ENCODE peak calls at places on chromosome 16, in seven cellular contexts. Y, K, C, B, D, J and A are unnamed samples.

GRCh38 chr16:87628940-87629339 is 26.6 kb downstream of the JPH3 start:
- DNase-seq in K (no peak), J (no peak), D (no peak), B (no peak), C (no peak), Y (no peak), A (no peak)

GRCh38 chr16:72099377-72099818 is 5.8 kb downstream of the DHX38 start:
- DNase-seq in K (no peak), B (peak; percentile 41), J (no peak), D (no peak), Y (no peak), C (peak; percentile 81), A (peak; percentile 27)

GRCh38 chr16:75377971-75378386 is 55.3 kb downstream of the CFDP1 start:
- DNase-seq in Y (no peak), D (no peak), C (no peak), K (no peak), B (no peak), J (no peak), A (no peak)

GRCh38 chr16:66406534-66407368 is 20.3 kb upstream of the BEAN1 start:
- DNase-seq in Y (peak; percentile 88), C (peak; percentile 73), D (peak; percentile 90), J (peak; percentile 96), K (no peak), B (peak; percentile 89), A (peak; percentile 87)

GRCh38 chr16:27748868-27749546 is 199.1 kb downstream of the KATNIP start:
- DNase-seq in K (peak; percentile 3), Y (no peak), C (peak; percentile 25), D (no peak), B (no peak), J (no peak), A (peak; percentile 67)

GRCh38 chr16:61128545-61129323 is 907.5 kb downstream of the CDH8 start:
- DNase-seq in D (no peak), K (no peak), B (no peak), C (no peak), Y (no peak), J (peak; percentile 62), A (no peak)

GRCh38 chr16:71647391-71647790 is 21.4 kb downstream of the MARVELD3 start:
- DNase-seq in B (no peak), C (no peak), Y (no peak), D (no peak), K (no peak), J (no peak), A (no peak)

GRCh38 chr16:1413684-1414531 is 596 bp downstream of the UNKL start:
- DNase-seq in J (peak; percentile 94), D (no peak), B (peak; percentile 54), Y (peak; percentile 65), K (no peak), C (no peak), A (peak; percentile 67)

GRCh38 chr16:78483124-78483992 is 383.9 kb downstream of the WWOX start:
- DNase-seq in J (no peak), C (peak; percentile 93), D (no peak), K (no peak), Y (no peak), B (no peak), A (no peak)

GRCh38 chr16:67283826-67284555 is 4.7 kb downstream of the PLEKHG4 start:
- DNase-seq in K (no peak), Y (no peak), J (peak; percentile 33), D (no peak), C (no peak), B (no peak), A (no peak)

GRCh38 chr16:583470-583814 is 6.4 kb upstream of the RAB40C start:
- DNase-seq in C (no peak), J (no peak), K (no peak), D (no peak), Y (no peak), B (no peak), A (no peak)

GRCh38 chr16:30997000-30997886 is 12.2 kb downstream of the HSD3B7 start:
- DNase-seq in J (peak; percentile 96), C (peak; percentile 79), K (no peak), Y (peak; percentile 84), B (peak; percentile 83), D (peak; percentile 95), A (peak; percentile 87)

GRCh38 chr16:49725651-49726050 is 130.3 kb downstream of the ZNF423 start:
- DNase-seq in D (no peak), B (no peak), J (no peak), C (no peak), K (no peak), Y (no peak), A (no peak)

DNA sequence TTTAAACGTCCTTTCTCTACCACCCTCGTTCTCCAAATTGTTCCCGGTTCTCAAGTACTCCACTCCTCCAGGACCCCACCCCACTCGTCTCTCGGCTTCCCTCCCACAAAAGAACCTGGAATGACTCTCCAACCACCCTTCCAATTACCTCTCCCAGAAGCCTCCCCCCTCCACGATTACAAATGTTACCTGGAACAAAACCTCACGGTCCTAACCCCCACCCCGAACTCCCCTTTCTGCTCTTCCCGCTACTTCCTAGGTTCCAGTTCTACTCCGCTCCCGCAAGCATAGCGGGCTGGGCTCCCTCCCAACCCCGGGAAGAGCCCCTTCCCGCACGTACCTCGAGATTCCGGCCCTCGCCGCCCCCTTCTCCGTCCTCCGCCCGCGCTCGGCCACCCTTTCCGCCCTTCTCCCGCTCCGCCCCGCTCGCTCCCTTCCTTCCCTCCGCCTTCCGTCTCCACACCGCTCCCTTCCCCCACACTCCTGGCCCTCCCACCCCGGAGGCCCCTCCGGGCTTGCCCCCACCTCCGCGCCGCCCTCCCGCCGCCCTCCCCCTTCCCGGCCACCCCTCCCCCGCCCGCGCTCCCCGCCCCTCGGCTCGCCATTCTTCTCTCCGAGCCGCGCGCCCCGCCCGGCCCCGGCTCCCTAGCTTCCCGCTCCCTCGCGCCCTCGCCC is 502 bp downstream of the CHTF8 start:
- DNase-seq in K (no peak), Y (peak; percentile 77), C (peak; percentile 79), D (peak; percentile 90), B (peak; percentile 75), J (no peak), A (peak; percentile 84)
- H3K9me3 ChIP-seq in K (no peaks in the 10 kb centered on the region), Y (no peaks in the 10 kb centered on the region), C (no peaks in the 10 kb centered on the region), D (no peaks in the 10 kb centered on the region), B (no peaks in the 10 kb centered on the region), J (no peaks in the 10 kb centered on the region), A (no peaks in the 10 kb centered on the region)

DNA sequence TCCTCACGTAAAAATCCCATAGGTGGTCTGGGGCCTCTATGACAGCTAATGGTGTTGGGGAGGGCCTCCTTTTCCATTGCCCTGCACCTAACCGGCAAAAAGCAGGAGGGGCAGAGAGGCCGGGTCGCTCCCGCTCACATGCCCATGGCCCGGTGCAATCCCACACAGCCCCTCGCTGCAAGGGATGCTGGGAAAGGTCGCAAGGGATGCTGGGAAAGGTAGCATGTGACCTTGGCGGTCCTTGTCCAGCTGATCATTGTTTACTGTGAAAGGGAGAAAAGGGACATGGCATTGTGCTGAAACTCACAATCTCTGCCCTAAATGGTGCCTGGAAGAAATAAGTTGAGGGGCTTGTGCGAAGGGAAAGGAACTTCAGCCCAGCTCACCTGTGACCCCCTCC is 10.0 kb downstream of the DEF8 start:
- DNase-seq in C (no peak), D (no peak), K (no peak), B (no peak), J (no peak), Y (no peak), A (no peak)
- H3K27ac ChIP-seq in C (no peak overlapping the region), D (no peak overlapping the region), K (no peak overlapping the region), B (no peak overlapping the region), J (no peak overlapping the region), Y (no peak overlapping the region), A (no peak overlapping the region)

GRCh38 chr16:90047714-90048346 is 28.6 kb upstream of the DBNDD1 start:
- DNase-seq in K (no peak), J (no peak), B (no peak), C (no peak), D (no peak), Y (no peak), A (no peak)
- TF ChIP-seq POLR2AphosphoS5 in K (no peak), J (no peak), B (no peak), C (no peak), D (no peak), Y (no peak), A (no peak)

DNA sequence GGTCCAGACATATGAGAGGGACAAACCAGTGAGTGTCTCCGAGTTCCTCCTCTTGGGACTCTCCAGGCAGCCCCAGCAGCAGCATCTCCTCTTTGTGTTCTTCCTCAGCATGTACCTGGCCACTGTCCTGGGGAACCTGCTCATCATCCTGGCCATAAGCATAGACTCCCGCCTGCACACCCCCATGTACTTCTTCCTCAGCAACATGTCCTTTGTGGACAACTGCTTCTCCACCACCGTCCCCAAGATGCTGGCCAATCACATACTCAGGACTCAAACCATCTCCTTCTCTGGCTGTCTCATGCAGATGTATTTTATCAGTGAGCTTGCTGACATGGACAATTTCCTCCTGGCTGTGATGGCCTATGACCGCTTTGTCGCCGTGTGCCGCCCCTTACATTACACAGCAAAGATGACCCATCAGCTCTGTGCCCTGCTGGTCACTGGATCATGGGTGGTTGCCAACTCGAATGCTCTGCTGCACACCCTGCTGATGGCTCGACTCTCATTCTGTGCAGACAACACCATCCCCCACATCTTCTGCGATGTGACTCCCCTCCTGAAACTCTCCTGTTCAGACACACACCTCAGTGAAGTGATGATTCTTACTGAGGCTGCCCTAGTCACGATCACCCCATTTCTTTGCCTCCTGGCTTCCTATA is 19.2 kb downstream of the ZNF200 start:
- DNase-seq in Y (no peak), B (no peak), J (no peak), C (no peak), D (no peak), K (no peak), A (no peak)
- H3K9me3 ChIP-seq in Y (peaks cover 7% of the 10 kb centered on the region), B (peaks cover 15% of the 10 kb centered on the region), J (peaks cover 34% of the 10 kb centered on the region), C (no peaks in the 10 kb centered on the region), D (peaks cover 4% of the 10 kb centered on the region), K (no peaks in the 10 kb centered on the region), A (peaks cover 4% of the 10 kb centered on the region)

GRCh38 chr16:81492965-81493754 is 48.6 kb downstream of the CMIP start:
- DNase-seq in J (peak; percentile 67), D (no peak), K (no peak), C (no peak), Y (no peak), B (no peak), A (no peak)

GRCh38 chr16:81494434-81494806 is 49.8 kb downstream of the CMIP start:
- DNase-seq in Y (no peak), C (no peak), K (no peak), D (no peak), J (no peak), B (no peak), A (no peak)

GRCh38 chr16:81494888-81495287 is 50.3 kb downstream of the CMIP start:
- DNase-seq in Y (no peak), B (no peak), C (no peak), K (no peak), D (no peak), J (no peak), A (no peak)

GRCh38 chr16:81492307-81492706 is 47.7 kb downstream of the CMIP start:
- DNase-seq in J (no peak), Y (no peak), C (no peak), D (no peak), B (no peak), K (no peak), A (no peak)

GRCh38 chr16:81493755-81494433 is 49.3 kb downstream of the CMIP start:
- DNase-seq in B (peak; percentile 78), K (no peak), Y (peak; percentile 78), C (peak; percentile 57), D (no peak), J (peak; percentile 73), A (peak; percentile 71)
- H3K27ac ChIP-seq in B (peak overlapping the region; percentile 65), K (no peak overlapping the region), Y (peak overlapping the region; percentile 82), C (peak overlapping the region; percentile 1), D (no peak overlapping the region), J (no peak overlapping the region), A (peak overlapping the region; percentile 33)